ENCODE peak calls at places on chromosome 22, in nine cellular contexts. F is H9, W is pancreas, E is IMR-90, Y is adrenal gland, N is heart right ventricle, O is prostate gland, H is fibroblast of lung, T is HCT116. P is an unnamed sample.
A peak's percentile ranks its signal among the peaks of the same experiment; 100 is the strongest.

GRCh38 chr22:44567846-44568493 is 69.9 kb upstream of the RTL6 start:
- DNase-seq in F (peak; percentile 62), W (no peak), E (peak; percentile 39), Y (no peak), N (no peak), O (no peak), H (peak; percentile 15), T (peak; percentile 54), P (no peak)

GRCh38 chr22:35380537-35381423 is at the start of gene HMOX1:
- DNase-seq in F (peak; percentile 81), W (peak; percentile 94), E (peak; percentile 85), Y (peak; percentile 89), N (peak; percentile 92), O (peak; percentile 83), H (peak; percentile 86), T (peak; percentile 51), P (peak; percentile 97)

GRCh38 chr22:31935961-31936635 is 8.2 kb upstream of the YWHAH start:
- DNase-seq in F (no peak), W (no peak), E (no peak), Y (no peak), N (no peak), O (no peak), H (no peak), T (no peak), P (no peak)

GRCh38 chr22:24427500-24428164 is at the start of gene ADORA2A:
- DNase-seq in F (no peak), W (peak; percentile 67), E (no peak), Y (no peak), N (peak; percentile 38), O (no peak), H (no peak), T (no peak), P (peak; percentile 59)

GRCh38 chr22:24503137-24503850 is 8.2 kb downstream of the UPB1 start:
- DNase-seq in F (peak; percentile 71), W (no peak), E (peak; percentile 63), Y (peak; percentile 65), N (peak; percentile 65), O (peak; percentile 33), H (peak; percentile 39), T (peak; percentile 34), P (peak; percentile 59)

GRCh38 chr22:42688241-42688913 is 32.3 kb downstream of the A4GALT start:
- DNase-seq in F (peak; percentile 77), W (no peak), E (peak; percentile 93), Y (peak; percentile 78), N (peak; percentile 86), O (peak; percentile 95), H (peak; percentile 95), T (no peak), P (peak; percentile 82)

GRCh38 chr22:35628732-35629131 is 11.6 kb upstream of the MB start:
- DNase-seq in F (no peak), W (no peak), E (no peak), Y (no peak), N (no peak), O (no peak), H (no peak), T (no peak), P (no peak)

GRCh38 chr22:27801197-27801615 is 350 bp downstream of the MN1 start:
- DNase-seq in F (peak; percentile 61), W (peak; percentile 81), E (peak; percentile 41), Y (peak; percentile 36), N (peak; percentile 48), O (no peak), H (peak; percentile 66), T (no peak), P (no peak)

GRCh38 chr22:39129081-39129480 is 23.4 kb downstream of the CBX7 start:
- DNase-seq in F (no peak), W (no peak), E (no peak), Y (no peak), N (no peak), O (no peak), H (no peak), T (no peak), P (no peak)

GRCh38 chr22:34866501-34867171 is 199.3 kb upstream of the ISX start:
- DNase-seq in F (no peak), W (no peak), E (no peak), Y (no peak), N (no peak), O (no peak), H (peak; percentile 52), T (no peak), P (no peak)

GRCh38 chr22:43996981-43997265 is 27.2 kb upstream of the PARVB start:
- DNase-seq in F (peak; percentile 63), W (no peak), E (no peak), Y (no peak), N (no peak), O (no peak), H (no peak), T (no peak), P (no peak)

GRCh38 chr22:23786752-23787599 is at the start of gene SMARCB1:
- DNase-seq in F (peak; percentile 84), W (peak; percentile 95), E (peak; percentile 91), Y (peak; percentile 90), N (peak; percentile 93), O (peak; percentile 85), H (peak; percentile 92), T (peak; percentile 61), P (peak; percentile 92)

DNA sequence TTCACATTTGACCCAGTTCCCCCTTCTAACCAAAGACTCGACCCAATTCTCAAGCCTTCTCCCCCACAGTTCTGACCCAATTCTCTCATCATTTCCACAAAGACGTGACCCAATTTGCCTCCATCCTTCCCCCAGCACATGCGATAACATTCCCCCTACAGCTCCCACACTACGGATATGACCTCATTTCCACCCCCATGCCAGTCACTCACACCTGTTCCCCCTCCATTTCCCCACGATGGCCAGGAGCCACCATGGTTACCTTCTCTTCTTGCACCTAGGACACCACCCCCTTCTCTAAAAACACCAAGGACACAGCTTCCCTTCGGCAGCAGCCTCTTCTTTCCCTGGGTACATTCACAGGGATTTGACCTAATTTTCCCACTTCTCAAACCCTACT is 25.1 kb downstream of the CACNG2 start:
- DNase-seq in F (no peak), W (no peak), E (no peak), Y (no peak), N (no peak), O (no peak), H (no peak), T (no peak), P (no peak)
- H3K4me1 ChIP-seq in F (peaks cover 4% of the 10 kb centered on the region), W (no peaks in the 10 kb centered on the region), E (no peaks in the 10 kb centered on the region), Y (no peaks in the 10 kb centered on the region), N (no peaks in the 10 kb centered on the region), O (no peaks in the 10 kb centered on the region), H (no peaks in the 10 kb centered on the region), T (no peaks in the 10 kb centered on the region), P (no peaks in the 10 kb centered on the region)

GRCh38 chr22:46149493-46149997 is 781 bp upstream of the PPARA start:
- DNase-seq in F (peak; percentile 71), W (peak; percentile 91), E (no peak), Y (peak; percentile 62), N (peak; percentile 75), O (peak; percentile 53), H (no peak), T (no peak), P (peak; percentile 95)

GRCh38 chr22:46148885-46149492 is 1.3 kb upstream of the PPARA start:
- DNase-seq in F (no peak), W (no peak), E (no peak), Y (no peak), N (no peak), O (no peak), H (no peak), T (no peak), P (peak; percentile 53)

GRCh38 chr22:46148336-46148735 is 2.0 kb upstream of the PPARA start:
- DNase-seq in F (no peak), W (no peak), E (no peak), Y (no peak), N (no peak), O (no peak), H (no peak), T (no peak), P (peak; percentile 80)

GRCh38 chr22:46150615-46151423 is 493 bp downstream of the PPARA start:
- DNase-seq in F (peak; percentile 34), W (peak; percentile 88), E (no peak), Y (peak; percentile 67), N (peak; percentile 59), O (peak; percentile 23), H (no peak), T (no peak), P (peak; percentile 62)

GRCh38 chr22:46149998-46150549 is at the start of gene PPARA:
- DNase-seq in F (peak; percentile 63), W (peak; percentile 95), E (peak; percentile 60), Y (peak; percentile 94), N (peak; percentile 95), O (peak; percentile 91), H (peak; percentile 62), T (peak; percentile 22), P (peak; percentile 95)
- H3K27ac ChIP-seq in F (no peak within 1 kb of the TSS), W (peak within 1 kb of the TSS; percentile 89), E (peak within 1 kb of the TSS; percentile 42), Y (no peak within 1 kb of the TSS), N (peak within 1 kb of the TSS; percentile 92), O (peak within 1 kb of the TSS; percentile 91), H (peak within 1 kb of the TSS; percentile 19), T (peak within 1 kb of the TSS; percentile 52), P (peak within 1 kb of the TSS; percentile 97)

GRCh38 chr22:30210235-30210831 is 36.2 kb downstream of the LIF start:
- DNase-seq in F (peak; percentile 54), W (no peak), E (peak; percentile 80), Y (no peak), N (no peak), O (no peak), H (peak; percentile 90), T (peak; percentile 96), P (no peak)

GRCh38 chr22:30212996-30213441 is 33.5 kb downstream of the LIF start:
- DNase-seq in F (no peak), W (no peak), E (no peak), Y (no peak), N (no peak), O (no peak), H (no peak), T (no peak), P (no peak)

GRCh38 chr22:30209642-30210041 is 36.9 kb downstream of the LIF start:
- DNase-seq in F (no peak), W (no peak), E (no peak), Y (no peak), N (no peak), O (no peak), H (no peak), T (no peak), P (peak; percentile 35)

GRCh38 chr22:30212363-30212995 is 34.1 kb downstream of the LIF start:
- DNase-seq in F (no peak), W (no peak), E (peak; percentile 95), Y (peak; percentile 83), N (peak; percentile 47), O (peak; percentile 52), H (peak; percentile 97), T (peak; percentile 93), P (no peak)

GRCh38 chr22:30211124-30211820 is 35.3 kb downstream of the LIF start:
- DNase-seq in F (no peak), W (no peak), E (no peak), Y (no peak), N (no peak), O (no peak), H (no peak), T (no peak), P (peak; percentile 4)
- H3K4me1 ChIP-seq in F (peaks cover 6% of the 10 kb centered on the region), W (peaks cover 5% of the 10 kb centered on the region), E (peaks cover 39% of the 10 kb centered on the region), Y (peaks cover 27% of the 10 kb centered on the region), N (peaks cover 2% of the 10 kb centered on the region), O (no peaks in the 10 kb centered on the region), H (peaks cover 38% of the 10 kb centered on the region), T (peaks cover 78% of the 10 kb centered on the region), P (peaks cover 5% of the 10 kb centered on the region)

DNA sequence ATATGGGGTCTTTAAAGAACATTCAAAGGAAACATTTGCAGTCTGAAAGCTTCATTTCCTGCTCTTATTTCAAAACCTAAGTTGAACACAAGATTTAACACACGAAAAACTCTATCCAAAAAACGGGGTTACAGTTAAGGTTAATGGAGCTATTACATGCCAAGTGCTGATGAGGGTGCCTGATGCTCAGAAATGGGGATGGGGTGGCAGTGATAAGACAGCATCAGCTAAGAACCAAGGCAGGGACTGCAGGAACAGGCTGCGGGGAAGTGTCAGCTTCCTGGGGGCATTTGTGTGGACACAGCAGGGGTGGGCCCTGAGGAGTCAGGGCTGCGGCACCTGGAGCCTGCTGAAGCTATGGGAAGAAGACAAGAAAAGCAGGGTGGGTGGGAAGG is 12.2 kb downstream of the DGCR2 start:
- DNase-seq in F (no peak), W (no peak), E (no peak), Y (no peak), N (no peak), O (no peak), H (no peak), T (no peak), P (no peak)
- H3K27ac ChIP-seq in F (no peak overlapping the region), W (peak overlapping the region; percentile 49), E (no peak overlapping the region), Y (no peak overlapping the region), N (peak overlapping the region; percentile 78), O (peak overlapping the region; percentile 19), H (no peak overlapping the region), T (no peak overlapping the region), P (peak overlapping the region; percentile 89)

P was measured in right lobe of liver.